ENCODE peak calls at places on chromosome 13, in nine cellular contexts. G is cardiac muscle cell, S is uterus, E is heart left ventricle, I is brain microvascular endothelial cell, P is suprapubic skin, V is A549, J is fibroblast of lung, N is caudate nucleus. Y is an unnamed sample.
A peak's percentile ranks its signal among the peaks of the same experiment; 100 is the strongest.

GRCh38 chr13:111122631-111123030 is 7.5 kb downstream of the ARHGEF7 start:
- DNase-seq in E (no peak), V (no peak), S (no peak), P (no peak), N (no peak), G (no peak), I (no peak), J (no peak), Y (no peak)

GRCh38 chr13:110371550-110372465 is 64.7 kb downstream of the COL4A2 start:
- DNase-seq in G (no peak), I (peak; percentile 64), P (no peak), E (no peak), V (peak; percentile 41), N (no peak), S (peak; percentile 48), J (peak; percentile 65), Y (no peak)

GRCh38 chr13:32206097-32206740 is 108.9 kb downstream of the ZAR1L start:
- DNase-seq in P (no peak), J (no peak), V (no peak), E (no peak), S (no peak), N (no peak), G (no peak), I (no peak), Y (no peak)

GRCh38 chr13:84745051-84745551 is 862.8 kb upstream of the SLITRK1 start:
- DNase-seq in S (no peak), I (no peak), E (no peak), J (no peak), N (no peak), P (no peak), G (no peak), V (no peak), Y (no peak)

GRCh38 chr13:74409551-74409950 is 275.3 kb upstream of the KLF12 start:
- DNase-seq in P (no peak), V (no peak), J (no peak), S (no peak), G (no peak), N (no peak), E (no peak), I (no peak), Y (no peak)

GRCh38 chr13:80116107-80116506 is 224.8 kb downstream of the SPRY2 start:
- DNase-seq in J (peak; percentile 86), V (no peak), P (no peak), G (no peak), N (no peak), I (peak; percentile 49), E (no peak), S (no peak), Y (no peak)

GRCh38 chr13:42320375-42320787 is 48.4 kb downstream of the AKAP11 start:
- DNase-seq in N (no peak), J (no peak), G (peak; percentile 16), E (no peak), P (no peak), I (no peak), V (no peak), S (no peak), Y (no peak)

GRCh38 chr13:71169125-71169524 is 697.9 kb downstream of the DACH1 start:
- DNase-seq in E (no peak), S (no peak), I (no peak), G (no peak), V (no peak), J (no peak), P (no peak), N (no peak), Y (no peak)

GRCh38 chr13:110306340-110306959 is 507 bp downstream of the COL4A1 start:
- DNase-seq in N (no peak), P (no peak), V (no peak), J (peak; percentile 57), G (peak; percentile 51), I (no peak), S (peak; percentile 46), E (no peak), Y (no peak)

GRCh38 chr13:108895220-108895704 is 265.9 kb downstream of the MYO16 start:
- DNase-seq in I (peak; percentile 41), P (no peak), G (peak; percentile 63), V (peak; percentile 56), J (peak; percentile 41), N (no peak), S (no peak), E (no peak), Y (no peak)

GRCh38 chr13:92221916-92222315 is 823.5 kb downstream of the GPC5 start:
- DNase-seq in J (peak; percentile 7), N (no peak), V (no peak), E (no peak), S (no peak), I (peak; percentile 65), G (no peak), P (no peak), Y (no peak)

GRCh38 chr13:101757446-101758039 is 305.1 kb downstream of the ITGBL1 start:
- DNase-seq in I (no peak), S (no peak), E (no peak), G (peak; percentile 19), P (no peak), J (peak; percentile 42), V (peak; percentile 45), N (no peak), Y (no peak)

GRCh38 chr13:91311491-91311890 is 36.0 kb upstream of the MIR17HG start:
- DNase-seq in V (no peak), G (no peak), P (no peak), S (no peak), E (no peak), N (no peak), I (no peak), J (no peak), Y (no peak)

GRCh38 chr13:105311094-105311493 is 1224.4 kb downstream of the EFNB2 start:
- DNase-seq in N (no peak), S (no peak), P (no peak), J (no peak), V (no peak), E (no peak), I (no peak), G (no peak), Y (no peak)

GRCh38 chr13:87677334-87678234 is 6.4 kb downstream of the SLITRK5 start:
- DNase-seq in G (peak; percentile 50), S (no peak), P (peak; percentile 47), V (no peak), I (no peak), E (no peak), J (no peak), N (peak; percentile 35), Y (no peak)

GRCh38 chr13:18212873-18213272 is 968.8 kb downstream of the TUBA3C start:
- DNase-seq in E (no peak), P (no peak), G (no peak), N (no peak), J (no peak), S (no peak), I (no peak), V (peak; percentile 7), Y (no peak)

DNA sequence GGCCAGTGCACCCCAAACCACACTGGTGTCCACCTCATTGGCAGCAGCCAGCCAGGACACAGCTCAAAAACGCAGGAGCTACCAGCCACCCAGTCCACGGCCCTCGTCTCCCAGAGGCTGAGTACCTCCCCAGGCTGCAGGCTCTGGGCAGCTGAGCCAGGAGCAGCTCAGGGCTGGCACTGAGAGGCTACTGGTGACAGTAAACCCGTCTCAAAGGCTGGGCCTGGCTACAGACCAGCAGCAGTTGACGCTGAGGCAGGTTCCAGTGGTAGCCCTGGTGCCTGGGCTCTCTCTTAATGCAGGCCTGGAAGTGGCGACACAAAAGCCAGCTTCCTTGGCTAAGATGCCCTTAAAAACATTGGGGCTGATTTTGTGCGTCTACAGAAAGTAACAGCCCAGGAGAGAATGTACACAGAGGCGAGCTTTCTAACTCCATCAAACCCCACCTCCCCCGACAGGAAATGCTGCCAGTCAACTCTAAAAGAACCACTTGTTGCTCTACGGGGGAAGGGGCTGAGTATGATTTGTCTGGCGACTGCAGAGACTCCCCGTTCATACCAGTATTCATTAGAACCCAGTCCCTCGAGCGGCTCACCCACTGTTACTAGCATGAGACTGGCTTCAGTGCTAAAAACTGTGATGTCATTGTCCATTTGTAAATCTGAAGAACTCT is 126.3 kb downstream of the STK24 start:
- DNase-seq in I (no peak), S (no peak), P (no peak), V (no peak), N (no peak), G (peak; percentile 38), J (peak; percentile 32), E (peak; percentile 78), Y (peak; percentile 24)
- H3K27ac ChIP-seq in I (peak overlapping the region; percentile 78), S (peak overlapping the region; percentile 79), P (peak overlapping the region; percentile 31), V (no peak overlapping the region), N (peak overlapping the region; percentile 53), G (peak overlapping the region; percentile 36), J (peak overlapping the region; percentile 35), E (peak overlapping the region; percentile 57), Y (no peak overlapping the region)

DNA sequence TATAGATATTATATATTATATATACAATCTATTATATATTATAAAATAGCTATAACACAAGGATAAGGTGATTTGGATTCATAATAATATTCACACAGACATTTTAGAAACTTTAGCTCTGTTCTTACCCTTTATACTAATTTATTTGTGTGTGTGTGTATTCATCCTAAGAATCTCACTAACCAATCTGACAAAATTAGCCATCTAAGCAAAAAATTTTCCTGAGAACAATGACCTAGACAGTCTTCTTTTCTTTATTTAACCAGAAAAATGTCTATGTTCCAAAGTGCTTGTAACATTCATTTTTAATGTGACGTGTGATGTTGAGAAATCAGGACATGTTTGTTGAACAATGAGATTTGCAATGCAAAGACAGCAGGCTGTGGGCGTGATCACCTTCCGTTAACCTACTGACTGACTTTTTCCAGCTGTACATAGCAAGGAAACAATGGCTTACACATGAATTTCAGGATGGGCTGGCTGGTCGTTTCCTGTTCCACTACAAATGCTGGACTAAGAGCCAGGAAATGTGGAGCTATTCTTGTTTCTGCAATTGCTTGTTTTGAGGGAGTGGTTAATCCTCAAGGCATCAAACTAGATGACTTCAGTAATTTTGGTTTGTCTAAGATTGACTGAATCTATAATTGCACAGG is 634.6 kb upstream of the ARGLU1 start:
- DNase-seq in G (no peak), S (no peak), V (no peak), I (peak; percentile 22), E (peak; percentile 45), P (no peak), J (peak; percentile 65), N (no peak), Y (no peak)
- H3K27ac ChIP-seq in G (no peak overlapping the region), S (peak overlapping the region; percentile 39), V (no peak overlapping the region), I (no peak overlapping the region), E (peak overlapping the region; percentile 75), P (peak overlapping the region; percentile 73), J (no peak overlapping the region), N (no peak overlapping the region), Y (no peak overlapping the region)

GRCh38 chr13:44853641-44854040 is 135.6 kb downstream of the NUFIP1 start:
- DNase-seq in S (no peak), V (peak; percentile 71), E (no peak), J (no peak), I (no peak), G (no peak), N (no peak), P (no peak), Y (no peak)
- H3K27ac ChIP-seq in S (no peak overlapping the region), V (peak overlapping the region; percentile 67), E (peak overlapping the region; percentile 73), J (no peak overlapping the region), I (no peak overlapping the region), G (no peak overlapping the region), N (no peak overlapping the region), P (no peak overlapping the region), Y (no peak overlapping the region)

GRCh38 chr13:96243371-96243770 is 153.5 kb downstream of the HS6ST3 start:
- DNase-seq in G (no peak), I (no peak), S (no peak), J (no peak), N (no peak), V (no peak), P (no peak), E (no peak), Y (no peak)

GRCh38 chr13:96252903-96253302 is 163.0 kb downstream of the HS6ST3 start:
- DNase-seq in E (no peak), G (no peak), S (no peak), V (no peak), I (no peak), J (no peak), P (no peak), N (no peak), Y (no peak)

GRCh38 chr13:96248103-96248502 is 158.2 kb downstream of the HS6ST3 start:
- DNase-seq in G (no peak), E (no peak), V (no peak), I (no peak), J (no peak), P (no peak), S (no peak), N (no peak), Y (no peak)
- H3K27ac ChIP-seq in G (no peak overlapping the region), E (no peak overlapping the region), V (no peak overlapping the region), I (no peak overlapping the region), J (no peak overlapping the region), P (no peak overlapping the region), S (no peak overlapping the region), N (no peak overlapping the region), Y (no peak overlapping the region)